ENCODE peak calls at places on chromosome 4, in nine cellular contexts. L is SK-N-MC, F is smooth muscle cell of the brain vasculature, Z is GM23338, E is mesothelial cell of epicardium, M is NCI-H748 treated with DMSO at 0.1 percent for 48 hours, W is NCI-H2081, S is MCF 10A, R is gastrocnemius medialis. A is an unnamed sample.

GRCh38 chr4:164779811-164780216 is 25.9 kb downstream of the SMIM31 start:
- DNase-seq in E (no peak), W (peak; percentile 48), R (no peak), F (peak; percentile 3), L (peak; percentile 63), Z (peak; percentile 78), M (peak; percentile 20), S (peak; percentile 64), A (peak; percentile 37)

GRCh38 chr4:38281416-38282071 is 321.3 kb downstream of the PTTG2 start:
- DNase-seq in E (no peak), F (no peak), M (no peak), L (no peak), Z (no peak), W (no peak), R (no peak), S (peak; percentile 38), A (no peak)

GRCh38 chr4:150379454-150379853 is 202.5 kb upstream of the MAB21L2 start:
- DNase-seq in W (no peak), E (no peak), L (no peak), R (no peak), M (no peak), F (no peak), Z (no peak), S (no peak), A (no peak)

GRCh38 chr4:128810331-128810870 is 901 bp downstream of the JADE1 start:
- DNase-seq in W (peak; percentile 47), E (no peak), M (peak; percentile 54), S (peak; percentile 47), Z (no peak), R (peak; percentile 23), F (no peak), L (no peak), A (no peak)

GRCh38 chr4:15024386-15024785 is 22.1 kb downstream of the CPEB2 start:
- DNase-seq in L (no peak), F (no peak), S (no peak), Z (no peak), W (no peak), E (no peak), R (no peak), M (no peak), A (no peak)

GRCh38 chr4:89078300-89078699 is 21.3 kb upstream of the FAM13A start:
- DNase-seq in L (no peak), S (no peak), E (no peak), F (no peak), M (no peak), R (no peak), W (no peak), Z (no peak), A (no peak)

GRCh38 chr4:8274772-8275241 is 5.3 kb downstream of the HTRA3 start:
- DNase-seq in E (peak; percentile 55), F (peak; percentile 89), S (peak; percentile 24), Z (no peak), R (peak; percentile 69), L (peak; percentile 1), M (no peak), W (no peak), A (peak; percentile 92)

GRCh38 chr4:150001815-150002214 is 76.4 kb upstream of the DCLK2 start:
- DNase-seq in E (no peak), M (no peak), S (peak; percentile 15), R (no peak), W (no peak), F (no peak), Z (no peak), L (no peak), A (no peak)

GRCh38 chr4:26931961-26932360 is 71.3 kb downstream of the STIM2 start:
- DNase-seq in L (no peak), S (no peak), R (no peak), Z (no peak), E (no peak), F (no peak), W (no peak), M (no peak), A (no peak)

GRCh38 chr4:142656178-142656577 is 189.9 kb downstream of the INPP4B start:
- DNase-seq in R (no peak), Z (peak; percentile 54), L (no peak), E (no peak), M (no peak), S (peak; percentile 46), F (no peak), W (peak; percentile 5), A (no peak)

A was measured in AG09309.